ENCODE peak calls at places on chromosome 3, in nine cellular contexts. L is uterus, Y is lower lobe of right lung, A is right cardiac atrium, S is left ventricle myocardium inferior, J is Caco-2, M is adipocyte, E is GM12865, K is astrocyte of the cerebellum. P is an unnamed sample.
A peak's percentile ranks its signal among the peaks of the same experiment; 100 is the strongest.

GRCh38 chr3:177813322-177813721 is 616.0 kb upstream of the TBL1XR1 start:
- DNase-seq in Y (no peak), A (no peak), M (no peak), E (no peak), K (no peak), L (peak; percentile 44), S (peak; percentile 48), J (no peak), P (no peak)

GRCh38 chr3:49998326-49998725 is 58.4 kb downstream of the RBM6 start:
- DNase-seq in A (no peak), S (no peak), Y (no peak), L (no peak), K (peak; percentile 12), J (no peak), E (no peak), M (peak; percentile 8), P (no peak)

GRCh38 chr3:4826237-4827100 is 152.8 kb upstream of the BHLHE40 start:
- DNase-seq in A (peak; percentile 95), S (peak; percentile 85), L (peak; percentile 56), K (no peak), J (no peak), Y (peak; percentile 72), M (no peak), E (no peak), P (no peak)

GRCh38 chr3:71593106-71593505 is 9.6 kb upstream of the FOXP1 start:
- DNase-seq in Y (no peak), K (no peak), A (no peak), L (no peak), M (no peak), J (no peak), E (no peak), S (no peak), P (no peak)

GRCh38 chr3:11096266-11097135 is 57.8 kb upstream of the HRH1 start:
- DNase-seq in E (no peak), L (peak; percentile 89), S (peak; percentile 70), Y (peak; percentile 73), M (peak; percentile 94), K (peak; percentile 79), A (peak; percentile 86), J (peak; percentile 49), P (peak; percentile 91)

GRCh38 chr3:187041362-187042061 is 97.8 kb downstream of the RPL39L start:
- DNase-seq in S (no peak), L (no peak), Y (no peak), M (no peak), K (no peak), J (no peak), E (peak; percentile 67), A (no peak), P (no peak)

GRCh38 chr3:193040836-193041672 is 123.4 kb upstream of the MB21D2 start:
- DNase-seq in J (no peak), S (no peak), Y (no peak), L (no peak), M (peak; percentile 71), K (peak; percentile 13), A (no peak), E (peak; percentile 68), P (no peak)

GRCh38 chr3:132629928-132630327 is 29.7 kb downstream of the ACAD11 start:
- DNase-seq in K (peak; percentile 24), Y (no peak), M (peak; percentile 22), E (no peak), A (no peak), L (no peak), S (no peak), J (no peak), P (no peak)

GRCh38 chr3:41274944-41275668 is 75.8 kb downstream of the CTNNB1 start:
- DNase-seq in A (no peak), S (no peak), E (no peak), M (peak; percentile 64), K (no peak), Y (no peak), L (no peak), J (peak; percentile 91), P (no peak)

GRCh38 chr3:190585771-190586630 is 72.1 kb downstream of the IL1RAP start:
- DNase-seq in J (peak; percentile 54), S (no peak), E (peak; percentile 14), M (peak; percentile 86), K (no peak), A (no peak), L (peak; percentile 19), Y (no peak), P (peak; percentile 79)

GRCh38 chr3:128714887-128715496 is 11.0 kb upstream of the RAB7A start:
- DNase-seq in K (no peak), A (no peak), M (no peak), E (peak; percentile 46), L (no peak), Y (no peak), S (no peak), J (no peak), P (no peak)

GRCh38 chr3:137202941-137203340 is 245.2 kb downstream of the IL20RB start:
- DNase-seq in M (no peak), Y (peak; percentile 73), K (no peak), A (peak; percentile 47), S (peak; percentile 21), J (no peak), L (no peak), E (no peak), P (no peak)

GRCh38 chr3:188788621-188789081 is 383.1 kb upstream of the TPRG1 start:
- DNase-seq in E (peak; percentile 4), M (peak; percentile 65), L (no peak), A (no peak), K (peak; percentile 81), J (no peak), Y (no peak), S (no peak), P (no peak)

GRCh38 chr3:11085078-11085840 is 69.0 kb upstream of the HRH1 start:
- DNase-seq in M (peak; percentile 22), A (no peak), E (no peak), S (no peak), L (no peak), Y (no peak), J (no peak), K (no peak), P (no peak)

GRCh38 chr3:94101860-94102259 is 39.0 kb downstream of the NSUN3 start:
- DNase-seq in A (no peak), E (peak; percentile 6), L (no peak), K (no peak), M (peak; percentile 35), S (no peak), J (no peak), Y (no peak), P (no peak)

GRCh38 chr3:39910828-39911464 is 101.5 kb downstream of the MYRIP start:
- DNase-seq in Y (no peak), K (peak; percentile 33), S (no peak), A (no peak), J (no peak), M (peak; percentile 32), L (no peak), E (no peak), P (no peak)

GRCh38 chr3:40137586-40138295 is 171.8 kb upstream of the EIF1B start:
- DNase-seq in L (no peak), M (peak; percentile 36), Y (no peak), K (peak; percentile 74), S (no peak), J (no peak), E (no peak), A (no peak), P (no peak)

GRCh38 chr3:73299184-73299691 is 237.8 kb downstream of the EBLN2 start:
- DNase-seq in S (no peak), K (no peak), L (no peak), J (no peak), E (no peak), A (no peak), Y (no peak), M (no peak), P (no peak)

GRCh38 chr3:14412831-14413380 is 10.5 kb downstream of the SLC6A6 start:
- DNase-seq in K (no peak), J (no peak), M (no peak), S (no peak), E (no peak), Y (no peak), L (peak; percentile 85), A (peak; percentile 68), P (no peak)

DNA sequence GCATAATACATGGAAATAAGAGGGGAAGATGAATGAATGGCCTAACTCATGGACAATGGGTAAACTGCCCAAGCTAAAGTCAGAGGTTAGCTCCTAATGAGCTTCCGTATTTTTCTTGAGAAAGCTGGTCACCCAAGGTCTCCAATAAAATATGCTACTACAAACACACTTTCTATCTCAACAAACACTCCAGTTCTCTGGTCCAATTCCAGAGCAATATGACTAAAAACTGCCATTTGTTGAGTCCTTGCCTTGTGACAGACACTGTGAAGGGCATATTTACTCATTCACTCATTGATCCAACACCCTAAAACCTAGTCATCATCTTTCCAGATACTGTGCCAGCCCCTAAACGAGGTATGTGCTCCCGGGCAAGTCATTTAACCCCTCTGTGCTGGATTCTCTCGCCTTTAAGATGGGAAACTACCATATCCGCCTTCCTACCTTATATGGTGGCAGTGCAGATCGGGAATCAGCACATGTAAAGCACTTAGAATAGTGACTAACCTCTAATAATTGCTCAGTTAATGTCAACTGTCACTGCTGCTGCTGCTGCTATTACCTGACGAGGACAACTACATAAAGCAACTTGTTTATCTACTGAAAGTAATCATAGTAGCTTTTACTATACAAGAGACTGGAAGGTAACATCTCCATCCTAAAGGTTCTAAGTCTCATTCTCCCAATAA is 89.0 kb downstream of the XXYLT1 start:
- DNase-seq in Y (no peak), S (no peak), M (no peak), J (no peak), E (no peak), K (no peak), L (peak; percentile 15), A (no peak), P (no peak)
- H3K4me3 ChIP-seq in Y (no peak overlapping the region), S (no peak overlapping the region), M (no peak overlapping the region), J (no peak overlapping the region), E (no peak overlapping the region), K (no peak overlapping the region), L (no peak overlapping the region), A (no peak overlapping the region), P (no peak overlapping the region)

DNA sequence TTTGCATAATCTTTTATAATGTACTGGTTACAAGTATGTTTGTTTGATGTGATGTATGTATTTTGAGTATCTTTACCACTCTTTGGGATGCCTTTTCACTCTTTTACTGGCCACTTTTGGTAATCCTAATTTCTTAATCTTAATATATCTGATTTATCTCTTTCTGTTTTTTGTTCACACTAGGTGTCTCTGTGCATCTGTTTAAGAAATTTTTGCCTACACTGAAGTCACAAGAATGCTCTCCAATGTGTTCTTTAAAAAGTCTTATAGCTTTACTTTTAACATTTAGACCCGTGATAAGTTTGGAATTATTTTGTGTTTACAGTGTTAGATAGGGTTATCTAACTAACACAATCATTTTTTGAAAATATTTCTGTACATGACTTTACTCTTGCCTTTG is 659.1 kb downstream of the SI start:
- DNase-seq in S (no peak), K (no peak), M (no peak), A (no peak), L (no peak), Y (no peak), E (no peak), J (no peak), P (no peak)
- H3K4me3 ChIP-seq in S (no peak overlapping the region), K (no peak overlapping the region), M (no peak overlapping the region), A (no peak overlapping the region), L (no peak overlapping the region), Y (no peak overlapping the region), E (no peak overlapping the region), J (no peak overlapping the region), P (no peak overlapping the region)

GRCh38 chr3:104291878-104292277 is 1074.8 kb upstream of the ALCAM start:
- DNase-seq in Y (no peak), K (no peak), E (no peak), J (no peak), M (peak; percentile 53), S (no peak), A (no peak), L (no peak), P (no peak)
- H3K4me3 ChIP-seq in Y (no peak overlapping the region), K (no peak overlapping the region), E (no peak overlapping the region), J (no peak overlapping the region), M (peak overlapping the region; percentile 68), S (peak overlapping the region; percentile 48), A (peak overlapping the region; percentile 44), L (peak overlapping the region; percentile 2), P (no peak overlapping the region)

GRCh38 chr3:9917820-9918219 is 922 bp downstream of the IL17RC start:
- DNase-seq in E (no peak), S (no peak), M (no peak), A (peak; percentile 60), K (no peak), L (no peak), J (no peak), Y (no peak), P (no peak)
- H3K4me3 ChIP-seq in E (no peak overlapping the region), S (peak overlapping the region; percentile 74), M (peak overlapping the region; percentile 81), A (peak overlapping the region; percentile 35), K (peak overlapping the region; percentile 48), L (no peak overlapping the region), J (no peak overlapping the region), Y (peak overlapping the region; percentile 68), P (peak overlapping the region; percentile 36)